ENCODE peak calls at places on chromosome 1, in ten cellular contexts. One of them, this sample, is unnamed.
A peak's percentile ranks its signal among the peaks of the same experiment; 100 is the strongest.

GRCh38 chr1:164771568-164772350 is 212.8 kb downstream of the PBX1 start:
- DNase-seq in A549: peak; percentile 76
- DNase-seq in stomach: no peak
- DNase-seq in tibial nerve: no peak
- DNase-seq in ovary: no peak
- DNase-seq in transverse colon: no peak
- DNase-seq in GM12878: no peak
- DNase-seq in sigmoid colon: no peak
- DNase-seq in suprapubic skin: no peak
- DNase-seq in H1: no peak
- DNase-seq in this sample: no peak

GRCh38 chr1:18241932-18242331 is 134.3 kb downstream of the IGSF21 start:
- DNase-seq in A549: no peak
- DNase-seq in sigmoid colon: no peak
- DNase-seq in suprapubic skin: no peak
- DNase-seq in stomach: no peak
- DNase-seq in ovary: no peak
- DNase-seq in tibial nerve: no peak
- DNase-seq in transverse colon: no peak
- DNase-seq in GM12878: no peak
- DNase-seq in H1: no peak
- DNase-seq in this sample: no peak

GRCh38 chr1:47230692-47231313 is 1.2 kb downstream of the TAL1 start:
- DNase-seq in ovary: no peak
- DNase-seq in sigmoid colon: no peak
- DNase-seq in GM12878: no peak
- DNase-seq in tibial nerve: no peak
- DNase-seq in A549: no peak
- DNase-seq in H1: peak; percentile 80
- DNase-seq in suprapubic skin: no peak
- DNase-seq in stomach: no peak
- DNase-seq in transverse colon: no peak
- DNase-seq in this sample: no peak

GRCh38 chr1:23475134-23475628 is 8.8 kb downstream of the ASAP3 start:
- DNase-seq in H1: no peak
- DNase-seq in ovary: no peak
- DNase-seq in A549: no peak
- DNase-seq in suprapubic skin: no peak
- DNase-seq in stomach: no peak
- DNase-seq in sigmoid colon: no peak
- DNase-seq in GM12878: no peak
- DNase-seq in tibial nerve: peak; percentile 50
- DNase-seq in transverse colon: no peak
- DNase-seq in this sample: no peak

GRCh38 chr1:183824295-183824694 is 19.4 kb downstream of the RGL1 start:
- DNase-seq in stomach: no peak
- DNase-seq in sigmoid colon: no peak
- DNase-seq in suprapubic skin: no peak
- DNase-seq in H1: no peak
- DNase-seq in ovary: no peak
- DNase-seq in A549: no peak
- DNase-seq in transverse colon: no peak
- DNase-seq in tibial nerve: no peak
- DNase-seq in GM12878: no peak
- DNase-seq in this sample: no peak

GRCh38 chr1:215277537-215277936 is 195.0 kb downstream of the KCNK2 start:
- DNase-seq in sigmoid colon: no peak
- DNase-seq in ovary: no peak
- DNase-seq in suprapubic skin: no peak
- DNase-seq in H1: no peak
- DNase-seq in GM12878: no peak
- DNase-seq in A549: no peak
- DNase-seq in transverse colon: no peak
- DNase-seq in stomach: no peak
- DNase-seq in tibial nerve: no peak
- DNase-seq in this sample: no peak

GRCh38 chr1:23080885-23081284 is 61.6 kb downstream of the KDM1A start:
- DNase-seq in H1: no peak
- DNase-seq in suprapubic skin: no peak
- DNase-seq in transverse colon: no peak
- DNase-seq in ovary: no peak
- DNase-seq in stomach: no peak
- DNase-seq in tibial nerve: no peak
- DNase-seq in A549: no peak
- DNase-seq in GM12878: no peak
- DNase-seq in sigmoid colon: no peak
- DNase-seq in this sample: no peak

GRCh38 chr1:99004270-99005141 is at the start of gene PLPPR5:
- DNase-seq in A549: no peak
- DNase-seq in ovary: peak; percentile 10
- DNase-seq in tibial nerve: no peak
- DNase-seq in sigmoid colon: no peak
- DNase-seq in stomach: no peak
- DNase-seq in transverse colon: no peak
- DNase-seq in H1: peak; percentile 75
- DNase-seq in suprapubic skin: no peak
- DNase-seq in GM12878: no peak
- DNase-seq in this sample: no peak

GRCh38 chr1:164726235-164726634 is 167.3 kb downstream of the PBX1 start:
- DNase-seq in A549: peak; percentile 49
- DNase-seq in H1: no peak
- DNase-seq in GM12878: no peak
- DNase-seq in sigmoid colon: no peak
- DNase-seq in ovary: no peak
- DNase-seq in transverse colon: no peak
- DNase-seq in tibial nerve: no peak
- DNase-seq in stomach: no peak
- DNase-seq in suprapubic skin: no peak
- DNase-seq in this sample: no peak

GRCh38 chr1:163928080-163928479 is 606.3 kb downstream of the NUF2 start:
- DNase-seq in A549: no peak
- DNase-seq in H1: no peak
- DNase-seq in stomach: no peak
- DNase-seq in ovary: no peak
- DNase-seq in suprapubic skin: no peak
- DNase-seq in tibial nerve: no peak
- DNase-seq in transverse colon: no peak
- DNase-seq in GM12878: no peak
- DNase-seq in sigmoid colon: no peak
- DNase-seq in this sample: no peak

GRCh38 chr1:53878492-53879105 is 11.0 kb downstream of the YIPF1 start:
- DNase-seq in tibial nerve: no peak
- DNase-seq in A549: peak; percentile 59
- DNase-seq in sigmoid colon: no peak
- DNase-seq in ovary: no peak
- DNase-seq in GM12878: no peak
- DNase-seq in suprapubic skin: no peak
- DNase-seq in transverse colon: no peak
- DNase-seq in H1: no peak
- DNase-seq in stomach: no peak
- DNase-seq in this sample: no peak

GRCh38 chr1:64956733-64957441 is 9.5 kb downstream of the JAK1 start:
- DNase-seq in A549: no peak
- DNase-seq in GM12878: peak; percentile 80
- DNase-seq in ovary: no peak
- DNase-seq in transverse colon: no peak
- DNase-seq in suprapubic skin: no peak
- DNase-seq in stomach: no peak
- DNase-seq in H1: no peak
- DNase-seq in sigmoid colon: no peak
- DNase-seq in tibial nerve: no peak
- DNase-seq in this sample: no peak

GRCh38 chr1:56811331-56811730 is 7.9 kb downstream of the FYB2 start:
- DNase-seq in stomach: peak; percentile 79
- DNase-seq in GM12878: no peak
- DNase-seq in ovary: no peak
- DNase-seq in suprapubic skin: no peak
- DNase-seq in sigmoid colon: no peak
- DNase-seq in transverse colon: no peak
- DNase-seq in H1: no peak
- DNase-seq in A549: no peak
- DNase-seq in tibial nerve: no peak
- DNase-seq in this sample: no peak

GRCh38 chr1:178627037-178627436 is 98.0 kb upstream of the RALGPS2 start:
- DNase-seq in stomach: no peak
- DNase-seq in sigmoid colon: no peak
- DNase-seq in suprapubic skin: no peak
- DNase-seq in ovary: no peak
- DNase-seq in GM12878: no peak
- DNase-seq in H1: no peak
- DNase-seq in A549: no peak
- DNase-seq in transverse colon: no peak
- DNase-seq in tibial nerve: no peak
- DNase-seq in this sample: no peak

DNA sequence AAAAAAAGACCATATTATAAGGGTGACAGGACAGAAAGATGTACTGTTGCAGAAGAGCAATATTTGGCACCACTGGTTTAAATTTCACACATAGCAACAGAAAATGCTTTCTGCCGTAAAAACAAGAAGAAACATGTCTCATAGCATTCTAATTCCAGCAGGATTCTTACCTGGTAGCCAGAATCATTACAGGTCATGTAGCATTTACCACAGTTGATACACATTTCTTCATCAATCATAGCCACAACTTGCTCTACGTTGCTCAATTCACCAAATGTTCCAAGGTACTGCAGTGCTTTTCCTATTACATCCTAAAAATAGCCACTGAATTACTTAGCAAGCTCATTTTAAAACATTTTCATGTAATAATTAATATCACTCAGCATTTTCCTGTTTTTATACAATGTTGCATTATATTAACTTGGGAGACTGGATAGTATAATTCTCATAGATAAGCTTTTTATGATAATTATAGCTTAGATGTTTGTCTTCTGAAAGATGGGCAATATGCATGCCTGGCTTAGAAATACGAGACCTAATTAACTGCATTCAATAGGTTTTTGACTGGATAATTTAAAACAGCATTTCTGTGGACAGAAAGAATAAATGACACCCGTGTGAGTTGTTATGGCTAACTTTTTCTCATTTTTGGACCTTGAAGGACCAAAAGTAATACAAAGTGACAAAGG is 360.7 kb downstream of the PTBP2 start:
- DNase-seq in suprapubic skin: no peak
- DNase-seq in tibial nerve: no peak
- DNase-seq in GM12878: no peak
- DNase-seq in transverse colon: no peak
- DNase-seq in sigmoid colon: no peak
- DNase-seq in H1: no peak
- DNase-seq in stomach: no peak
- DNase-seq in ovary: no peak
- DNase-seq in A549: no peak
- DNase-seq in this sample: no peak
- TF ChIP-seq EP300 in suprapubic skin: no peak
- TF ChIP-seq EP300 in tibial nerve: no peak
- TF ChIP-seq EP300 in GM12878: no peak
- TF ChIP-seq EP300 in transverse colon: no peak
- TF ChIP-seq EP300 in sigmoid colon: no peak
- TF ChIP-seq EP300 in H1: no peak
- TF ChIP-seq EP300 in stomach: no peak
- TF ChIP-seq EP300 in ovary: no peak
- TF ChIP-seq EP300 in A549: no peak
- TF ChIP-seq EP300 in this sample: no peak

GRCh38 chr1:116496380-116496779 is 74.4 kb downstream of the CD58 start:
- DNase-seq in stomach: no peak
- DNase-seq in A549: no peak
- DNase-seq in tibial nerve: peak; percentile 38
- DNase-seq in suprapubic skin: peak; percentile 79
- DNase-seq in H1: no peak
- DNase-seq in ovary: no peak
- DNase-seq in transverse colon: no peak
- DNase-seq in GM12878: no peak
- DNase-seq in sigmoid colon: no peak
- DNase-seq in this sample: no peak

GRCh38 chr1:116497660-116498059 is 73.2 kb downstream of the CD58 start:
- DNase-seq in ovary: no peak
- DNase-seq in stomach: no peak
- DNase-seq in GM12878: no peak
- DNase-seq in H1: no peak
- DNase-seq in tibial nerve: no peak
- DNase-seq in A549: no peak
- DNase-seq in transverse colon: no peak
- DNase-seq in sigmoid colon: no peak
- DNase-seq in suprapubic skin: no peak
- DNase-seq in this sample: peak; percentile 70

GRCh38 chr1:116496898-116497297 is 73.9 kb downstream of the CD58 start:
- DNase-seq in A549: no peak
- DNase-seq in ovary: no peak
- DNase-seq in transverse colon: no peak
- DNase-seq in suprapubic skin: no peak
- DNase-seq in tibial nerve: no peak
- DNase-seq in sigmoid colon: no peak
- DNase-seq in stomach: no peak
- DNase-seq in GM12878: no peak
- DNase-seq in H1: no peak
- DNase-seq in this sample: no peak

GRCh38 chr1:116501041-116501869 is 69.6 kb downstream of the CD58 start:
- DNase-seq in H1: no peak
- DNase-seq in suprapubic skin: no peak
- DNase-seq in tibial nerve: no peak
- DNase-seq in GM12878: no peak
- DNase-seq in transverse colon: peak; percentile 52
- DNase-seq in sigmoid colon: no peak
- DNase-seq in stomach: no peak
- DNase-seq in A549: no peak
- DNase-seq in ovary: no peak
- DNase-seq in this sample: no peak

GRCh38 chr1:116498789-116499628 is 71.8 kb downstream of the CD58 start:
- DNase-seq in suprapubic skin: no peak
- DNase-seq in transverse colon: peak; percentile 64
- DNase-seq in GM12878: no peak
- DNase-seq in A549: peak; percentile 41
- DNase-seq in H1: peak; percentile 77
- DNase-seq in sigmoid colon: no peak
- DNase-seq in stomach: no peak
- DNase-seq in tibial nerve: peak; percentile 79
- DNase-seq in ovary: peak; percentile 31
- DNase-seq in this sample: peak; percentile 47
- H3K4me1 ChIP-seq in suprapubic skin: peaks cover 57% of the 10 kb centered on the region
- H3K4me1 ChIP-seq in transverse colon: no peaks in the 10 kb centered on the region
- H3K4me1 ChIP-seq in GM12878: peaks cover 11% of the 10 kb centered on the region
- H3K4me1 ChIP-seq in A549: peaks cover 19% of the 10 kb centered on the region
- H3K4me1 ChIP-seq in H1: no peaks in the 10 kb centered on the region
- H3K4me1 ChIP-seq in sigmoid colon: no peaks in the 10 kb centered on the region
- H3K4me1 ChIP-seq in stomach: peaks cover 17% of the 10 kb centered on the region
- H3K4me1 ChIP-seq in tibial nerve: peaks cover 11% of the 10 kb centered on the region
- H3K4me1 ChIP-seq in ovary: no peaks in the 10 kb centered on the region
- H3K4me1 ChIP-seq in this sample: peaks cover 43% of the 10 kb centered on the region

GRCh38 chr1:150192012-150192411 is 42.3 kb downstream of the PLEKHO1 start:
- DNase-seq in A549: peak; percentile 59
- DNase-seq in H1: no peak
- DNase-seq in tibial nerve: no peak
- DNase-seq in transverse colon: no peak
- DNase-seq in stomach: no peak
- DNase-seq in GM12878: no peak
- DNase-seq in ovary: no peak
- DNase-seq in sigmoid colon: no peak
- DNase-seq in suprapubic skin: no peak
- DNase-seq in this sample: no peak
- H3K27ac ChIP-seq in A549: peak overlapping the region; percentile 50
- H3K27ac ChIP-seq in H1: no peak overlapping the region
- H3K27ac ChIP-seq in tibial nerve: no peak overlapping the region
- H3K27ac ChIP-seq in transverse colon: no peak overlapping the region
- H3K27ac ChIP-seq in stomach: no peak overlapping the region
- H3K27ac ChIP-seq in GM12878: no peak overlapping the region
- H3K27ac ChIP-seq in ovary: no peak overlapping the region
- H3K27ac ChIP-seq in sigmoid colon: no peak overlapping the region
- H3K27ac ChIP-seq in suprapubic skin: no peak overlapping the region
- H3K27ac ChIP-seq in this sample: no peak overlapping the region

GRCh38 chr1:93845554-93846150 is 33.4 kb downstream of the DNTTIP2 start:
- DNase-seq in transverse colon: peak; percentile 11
- DNase-seq in suprapubic skin: no peak
- DNase-seq in ovary: peak; percentile 33
- DNase-seq in H1: no peak
- DNase-seq in GM12878: no peak
- DNase-seq in tibial nerve: no peak
- DNase-seq in sigmoid colon: no peak
- DNase-seq in A549: peak; percentile 66
- DNase-seq in stomach: no peak
- DNase-seq in this sample: no peak
- TF ChIP-seq EP300 in transverse colon: no peak
- TF ChIP-seq EP300 in suprapubic skin: no peak
- TF ChIP-seq EP300 in ovary: no peak
- TF ChIP-seq EP300 in H1: no peak
- TF ChIP-seq EP300 in GM12878: no peak
- TF ChIP-seq EP300 in tibial nerve: no peak
- TF ChIP-seq EP300 in sigmoid colon: no peak
- TF ChIP-seq EP300 in A549: no peak
- TF ChIP-seq EP300 in stomach: no peak
- TF ChIP-seq EP300 in this sample: no peak